ENCODE peak calls at places on chromosomes 11 and 22, in five cellular contexts. F is GM23248, G is H9, Y is HCT116, A is neural progenitor cell. C is an unnamed sample.

GRCh38 chr11:3344327-3344726 is 34.6 kb downstream of the ZNF195 start:
- DNase-seq in F (no peak), G (no peak), Y (no peak), A (no peak), C (no peak)

GRCh38 chr11:107590460-107591097 is 368 bp upstream of the ELMOD1 start:
- DNase-seq in F (peak; percentile 11), G (peak; percentile 36), Y (no peak), A (peak; percentile 22), C (no peak)

GRCh38 chr11:8693555-8693954 is 11.0 kb downstream of the RPL27A start:
- DNase-seq in F (no peak), G (no peak), Y (no peak), A (no peak), C (no peak)

GRCh38 chr11:72422414-72422813 is 11.9 kb downstream of the CLPB start:
- DNase-seq in F (no peak), G (no peak), Y (no peak), A (no peak), C (no peak)

GRCh38 chr22:20464912-20465758 is 27.5 kb upstream of the SCARF2 start:
- DNase-seq in F (no peak), G (no peak), Y (no peak), A (no peak), C (no peak)

GRCh38 chr11:24965780-24966179 is 468.9 kb downstream of the LUZP2 start:
- DNase-seq in F (no peak), G (no peak), Y (no peak), A (no peak), C (no peak)

GRCh38 chr11:124285610-124286344 is 28.0 kb downstream of the OR8D1 start:
- DNase-seq in F (peak; percentile 75), G (no peak), Y (no peak), A (no peak), C (no peak)

GRCh38 chr11:12683857-12684256 is 9.6 kb downstream of the TEAD1 start:
- DNase-seq in F (peak; percentile 60), G (no peak), Y (no peak), A (no peak), C (no peak)

GRCh38 chr11:106216281-106216680 is 138.8 kb downstream of the AASDHPPT start:
- DNase-seq in F (peak; percentile 11), G (no peak), Y (no peak), A (no peak), C (no peak)

GRCh38 chr11:103537904-103538502 is 428.8 kb downstream of the DYNC2H1 start:
- DNase-seq in F (peak; percentile 65), G (no peak), Y (peak; percentile 21), A (peak; percentile 29), C (no peak)

GRCh38 chr11:73978576-73979086 is 4.0 kb downstream of the UCP2 start:
- DNase-seq in F (peak; percentile 64), G (no peak), Y (no peak), A (no peak), C (no peak)

GRCh38 chr22:28911777-28912669 is 28.7 kb downstream of the ZNRF3 start:
- DNase-seq in F (peak; percentile 10), G (no peak), Y (no peak), A (no peak), C (no peak)

GRCh38 chr11:69000391-69000790 is 12.7 kb downstream of the MRGPRF start:
- DNase-seq in F (peak; percentile 13), G (peak; percentile 9), Y (no peak), A (no peak), C (no peak)

GRCh38 chr11:44316388-44317240 is 6.7 kb upstream of the ALX4 start:
- DNase-seq in F (peak; percentile 23), G (no peak), Y (no peak), A (peak; percentile 73), C (no peak)

GRCh38 chr11:130203766-130204702 is 44.5 kb downstream of the ST14 start:
- DNase-seq in F (no peak), G (no peak), Y (no peak), A (no peak), C (no peak)

GRCh38 chr11:65310215-65310614 is 4.5 kb upstream of the CDC42EP2 start:
- DNase-seq in F (no peak), G (no peak), Y (no peak), A (peak; percentile 26), C (no peak)

GRCh38 chr11:19436932-19437331 is 196.2 kb upstream of the E2F8 start:
- DNase-seq in F (no peak), G (no peak), Y (no peak), A (no peak), C (peak; percentile 48)

GRCh38 chr22:43014062-43014875 is 680 bp downstream of the PACSIN2 start:
- DNase-seq in F (peak; percentile 79), G (peak; percentile 56), Y (no peak), A (peak; percentile 80), C (peak; percentile 52)

GRCh38 chr11:93123351-93123898 is 74.4 kb downstream of the SLC36A4 start:
- DNase-seq in F (peak; percentile 7), G (no peak), Y (no peak), A (no peak), C (no peak)

GRCh38 chr11:69280451-69280850 is 13.5 kb upstream of the MYEOV start:
- DNase-seq in F (peak; percentile 95), G (no peak), Y (no peak), A (no peak), C (no peak)

GRCh38 chr22:31653944-31654343 is 8.1 kb downstream of the PISD start:
- DNase-seq in F (no peak), G (no peak), Y (no peak), A (no peak), C (no peak)

GRCh38 chr11:12075822-12076821 is 34.3 kb upstream of the MICAL2 start:
- DNase-seq in F (peak; percentile 100), G (no peak), Y (no peak), A (no peak), C (no peak)

GRCh38 chr11:10719616-10720015 is 26.1 kb upstream of the IRAG1 start:
- DNase-seq in F (no peak), G (no peak), Y (no peak), A (no peak), C (no peak)

GRCh38 chr11:30878400-30878799 is 292.2 kb upstream of the MPPED2 start:
- DNase-seq in F (no peak), G (no peak), Y (no peak), A (no peak), C (no peak)

GRCh38 chr11:4697583-4697982 is at the start of gene OR51E2:
- DNase-seq in F (peak; percentile 15), G (no peak), Y (no peak), A (peak; percentile 39), C (no peak)

DNA sequence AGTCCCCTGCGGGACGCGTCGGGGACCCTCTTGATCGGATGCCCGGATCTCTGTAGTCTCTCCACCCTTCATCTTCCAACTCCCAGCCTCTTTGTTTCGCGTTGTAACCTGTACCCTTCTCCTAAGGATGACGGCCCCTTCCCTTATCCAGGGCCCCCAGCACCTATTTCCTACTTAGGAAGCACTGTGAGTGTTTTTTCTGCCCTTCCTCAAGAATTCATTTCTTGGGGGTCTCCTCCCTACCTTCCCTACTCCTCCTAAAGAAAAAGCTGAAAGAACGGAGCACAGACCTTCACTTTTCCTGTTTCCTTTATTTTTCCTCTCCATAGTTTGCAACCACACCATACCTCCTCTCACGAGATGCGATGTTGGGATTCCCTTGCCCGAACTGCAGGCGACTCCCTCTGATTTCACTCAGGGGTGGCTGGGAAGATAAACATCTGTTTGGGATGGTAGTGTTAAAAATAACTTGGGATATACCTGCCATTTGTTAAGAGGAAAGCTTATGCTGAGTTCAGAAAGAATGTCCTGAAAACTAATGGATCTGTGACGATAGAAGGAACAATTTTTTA is 593 bp downstream of the FAM118B start:
- DNase-seq in F (peak; percentile 58), G (no peak), Y (no peak), A (peak; percentile 16), C (no peak)
- H3K27ac ChIP-seq in F (peak overlapping the region; percentile 18), G (no peak overlapping the region), Y (peak overlapping the region; percentile 7), A (no peak overlapping the region), C (no peak overlapping the region)

GRCh38 chr11:60122414-60123036 is 34.1 kb downstream of the MS4A2 start:
- DNase-seq in F (no peak), G (no peak), Y (no peak), A (no peak), C (no peak)

GRCh38 chr11:60124802-60125432 is 36.5 kb downstream of the MS4A2 start:
- DNase-seq in F (no peak), G (no peak), Y (no peak), A (no peak), C (peak; percentile 43)

GRCh38 chr11:60118333-60118732 is 29.9 kb downstream of the MS4A2 start:
- DNase-seq in F (no peak), G (no peak), Y (no peak), A (no peak), C (peak; percentile 14)

GRCh38 chr11:60119708-60120107 is 31.2 kb downstream of the MS4A2 start:
- DNase-seq in F (no peak), G (no peak), Y (no peak), A (no peak), C (no peak)

GRCh38 chr11:60121259-60121658 is 32.8 kb downstream of the MS4A2 start:
- DNase-seq in F (no peak), G (peak; percentile 37), Y (no peak), A (no peak), C (peak; percentile 20)
- H3K4me2 ChIP-seq in F (no peak overlapping the region), G (no peak overlapping the region), Y (no peak overlapping the region), A (no peak overlapping the region), C (peak overlapping the region; percentile 22)

GRCh38 chr22:46354176-46354992 is 18.9 kb downstream of the TRMU start:
- DNase-seq in F (no peak), G (peak; percentile 23), Y (no peak), A (no peak), C (no peak)
- H3K27ac ChIP-seq in F (no peak overlapping the region), G (no peak overlapping the region), Y (peak overlapping the region; percentile 53), A (no peak overlapping the region), C (no peak overlapping the region)

DNA sequence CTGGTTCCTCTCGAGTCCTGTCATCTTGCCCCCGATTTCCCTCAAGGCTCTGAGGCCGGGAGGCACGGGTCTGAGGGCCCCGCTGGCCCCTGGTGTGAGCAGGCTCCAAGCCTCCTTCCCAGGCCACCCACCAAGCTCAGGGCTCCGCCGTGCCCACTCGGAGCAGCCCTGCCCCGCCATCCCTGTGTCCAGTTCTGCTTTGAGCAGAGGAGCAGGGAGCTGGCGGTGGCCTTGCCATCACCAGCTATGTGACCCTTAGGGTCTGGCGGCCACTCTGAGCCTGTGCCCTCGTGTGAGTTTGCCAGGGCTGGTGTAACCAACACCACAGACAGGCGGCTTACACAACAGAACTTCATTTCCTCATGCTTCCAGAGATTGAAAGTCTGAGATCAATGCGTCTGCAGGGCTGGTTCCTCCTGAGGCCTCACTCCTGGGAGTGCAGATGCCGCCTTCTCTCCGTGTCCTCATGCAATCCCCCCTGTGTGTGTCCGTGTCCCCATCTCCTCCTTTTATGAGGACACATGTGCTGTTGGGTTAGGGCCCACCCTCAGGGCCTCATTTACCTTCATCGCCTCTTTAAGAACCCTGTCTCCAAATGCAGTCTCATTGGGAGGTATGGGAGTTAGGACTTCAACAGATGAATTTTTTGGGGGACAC is 36.5 kb upstream of the CELSR1 start:
- DNase-seq in F (no peak), G (no peak), Y (no peak), A (peak; percentile 1), C (no peak)
- H3K4me2 ChIP-seq in F (no peak overlapping the region), G (no peak overlapping the region), Y (no peak overlapping the region), A (no peak overlapping the region), C (no peak overlapping the region)

GRCh38 chr22:25496396-25497064 is 67.9 kb upstream of the GRK3 start:
- DNase-seq in F (no peak), G (no peak), Y (no peak), A (no peak), C (no peak)
- H3K27ac ChIP-seq in F (no peak overlapping the region), G (no peak overlapping the region), Y (no peak overlapping the region), A (no peak overlapping the region), C (no peak overlapping the region)

C was measured in OCI-LY7.